ENCODE peak calls at places on chromosomes 7 and 10, in nine cellular contexts. B is left lung, Y is SK-N-SH, K is foreskin fibroblast, W is PC-3, L is AG04450, C is astrocyte of the cerebellum, Q is sigmoid colon, S is transverse colon. G is an unnamed sample.

GRCh38 chr10:119686465-119687191 is 35.4 kb downstream of the BAG3 start:
- DNase-seq in B (peak), Y (peak), K (peak), W (peak), L (peak), C (peak), Q (peak), S (peak), G (peak)

GRCh38 chr10:89773081-89773480 is 71.7 kb downstream of the KIF20B start:
- DNase-seq in B (no peak), Y (no peak), K (peak), W (no peak), L (no peak), C (no peak), Q (no peak), S (no peak), G (no peak)

GRCh38 chr7:70093496-70093895 is 495.2 kb downstream of the AUTS2 start:
- DNase-seq in B (no peak), Y (no peak), K (peak), W (no peak), L (no peak), C (peak), Q (no peak), S (no peak), G (no peak)

GRCh38 chr10:95610727-95611126 is 45.8 kb downstream of the ALDH18A1 start:
- DNase-seq in B (no peak), Y (no peak), K (no peak), W (no peak), L (no peak), C (no peak), Q (no peak), S (no peak), G (no peak)

GRCh38 chr7:75642810-75643486 is 95.8 kb downstream of the HIP1 start:
- DNase-seq in B (no peak), Y (peak), K (peak), W (peak), L (peak), C (peak), Q (no peak), S (peak), G (no peak)

GRCh38 chr7:159112136-159113011 is 32.3 kb downstream of the VIPR2 start:
- DNase-seq in B (peak), Y (no peak), K (no peak), W (no peak), L (no peak), C (no peak), Q (peak), S (no peak), G (no peak)

GRCh38 chr10:116490028-116490662 is 55.6 kb upstream of the PNLIP start:
- DNase-seq in B (no peak), Y (peak), K (peak), W (peak), L (no peak), C (no peak), Q (no peak), S (no peak), G (no peak)

GRCh38 chr10:59099536-59099935 is 76.9 kb upstream of the PHYHIPL start:
- DNase-seq in B (no peak), Y (peak), K (peak), W (no peak), L (no peak), C (no peak), Q (peak), S (no peak), G (no peak)

GRCh38 chr7:55827577-55827976 is 35.0 kb downstream of the SEPTIN14 start:
- DNase-seq in B (no peak), Y (no peak), K (no peak), W (no peak), L (no peak), C (no peak), Q (no peak), S (no peak), G (no peak)

GRCh38 chr10:63114031-63114814 is 18.9 kb upstream of the NRBF2 start:
- DNase-seq in B (no peak), Y (no peak), K (peak), W (peak), L (peak), C (peak), Q (peak), S (peak), G (peak)

GRCh38 chr7:1413936-1414639 is 45.2 kb downstream of the MICALL2 start:
- DNase-seq in B (no peak), Y (no peak), K (no peak), W (no peak), L (no peak), C (no peak), Q (no peak), S (no peak), G (no peak)

GRCh38 chr7:139739863-139740597 is 37.8 kb downstream of the HIPK2 start:
- DNase-seq in B (no peak), Y (no peak), K (no peak), W (peak), L (no peak), C (no peak), Q (no peak), S (peak), G (no peak)

GRCh38 chr7:572668-573495 is 53.2 kb upstream of the PDGFA start:
- DNase-seq in B (peak), Y (no peak), K (no peak), W (no peak), L (no peak), C (no peak), Q (no peak), S (no peak), G (no peak)

GRCh38 chr7:132964886-132965285 is 117.0 kb downstream of the CHCHD3 start:
- DNase-seq in B (no peak), Y (no peak), K (no peak), W (no peak), L (no peak), C (no peak), Q (no peak), S (no peak), G (no peak)

GRCh38 chr10:94035982-94036663 is 42.4 kb downstream of the PLCE1 start:
- DNase-seq in B (no peak), Y (no peak), K (no peak), W (no peak), L (no peak), C (no peak), Q (no peak), S (no peak), G (no peak)

GRCh38 chr10:2920638-2921037 is 146.7 kb upstream of the PFKP start:
- DNase-seq in B (no peak), Y (no peak), K (no peak), W (no peak), L (no peak), C (no peak), Q (no peak), S (no peak), G (no peak)

GRCh38 chr10:102342958-102343357 is 52.5 kb upstream of the NFKB2 start:
- DNase-seq in B (no peak), Y (no peak), K (peak), W (peak), L (peak), C (peak), Q (no peak), S (no peak), G (peak)

GRCh38 chr10:26743091-26743490 is 45.6 kb downstream of the PDSS1 start:
- DNase-seq in B (no peak), Y (no peak), K (peak), W (no peak), L (no peak), C (no peak), Q (no peak), S (no peak), G (no peak)

GRCh38 chr7:99235925-99236324 is 28.0 kb upstream of the KPNA7 start:
- DNase-seq in B (no peak), Y (no peak), K (no peak), W (no peak), L (no peak), C (no peak), Q (no peak), S (no peak), G (no peak)

GRCh38 chr10:36943534-36943933 is 181.9 kb upstream of the ANKRD30A start:
- DNase-seq in B (no peak), Y (no peak), K (no peak), W (no peak), L (no peak), C (no peak), Q (no peak), S (no peak), G (no peak)

GRCh38 chr7:118803-119376 is 73.5 kb upstream of the FAM20C start:
- DNase-seq in B (no peak), Y (no peak), K (no peak), W (no peak), L (no peak), C (no peak), Q (peak), S (no peak), G (no peak)

GRCh38 chr10:74932648-74933047 is 106.2 kb downstream of the KAT6B start:
- DNase-seq in B (no peak), Y (no peak), K (peak), W (peak), L (no peak), C (no peak), Q (peak), S (peak), G (no peak)

GRCh38 chr7:104225441-104225840 is 17.6 kb upstream of the ORC5 start:
- DNase-seq in B (no peak), Y (no peak), K (no peak), W (no peak), L (no peak), C (no peak), Q (no peak), S (no peak), G (no peak)

GRCh38 chr10:123380491-123381085 is 226.4 kb downstream of the BUB3 start:
- DNase-seq in B (no peak), Y (peak), K (no peak), W (peak), L (no peak), C (no peak), Q (no peak), S (no peak), G (no peak)

GRCh38 chr7:70097639-70098038 is 499.4 kb downstream of the AUTS2 start:
- DNase-seq in B (no peak), Y (no peak), K (no peak), W (no peak), L (no peak), C (no peak), Q (no peak), S (no peak), G (no peak)

GRCh38 chr7:75961194-75961593 is 33.2 kb downstream of the TMEM120A start:
- DNase-seq in B (peak), Y (peak), K (no peak), W (no peak), L (no peak), C (no peak), Q (no peak), S (no peak), G (no peak)

GRCh38 chr7:140639366-140640053 is 1.1 kb downstream of the DENND2A start:
- DNase-seq in B (no peak), Y (peak), K (peak), W (peak), L (peak), C (no peak), Q (peak), S (no peak), G (peak)

GRCh38 chr7:151202836-151203235 is 7.5 kb downstream of the H2BK1 start:
- DNase-seq in B (no peak), Y (no peak), K (no peak), W (no peak), L (no peak), C (no peak), Q (no peak), S (no peak), G (no peak)

GRCh38 chr7:36119005-36119711 is 33.9 kb upstream of the EEPD1 start:
- DNase-seq in B (no peak), Y (no peak), K (peak), W (peak), L (peak), C (peak), Q (no peak), S (peak), G (peak)

GRCh38 chr10:68871731-68872342 is 29.3 kb upstream of the DDX50 start:
- DNase-seq in B (no peak), Y (peak), K (peak), W (peak), L (peak), C (peak), Q (no peak), S (no peak), G (peak)

GRCh38 chr10:110471566-110472139 is 26.1 kb upstream of the DUSP5 start:
- DNase-seq in B (no peak), Y (no peak), K (peak), W (no peak), L (peak), C (no peak), Q (no peak), S (no peak), G (no peak)

GRCh38 chr10:128633864-128634541 is 507.8 kb upstream of the MKI67 start:
- DNase-seq in B (no peak), Y (no peak), K (no peak), W (no peak), L (no peak), C (peak), Q (no peak), S (peak), G (no peak)
- TF ChIP-seq CTCF in B (no peak), Y (no peak), K (no peak), W (peak), L (no peak), C (peak), Q (no peak), S (peak), G (no peak)

GRCh38 chr10:77249901-77250459 is 387.6 kb downstream of the KCNMA1 start:
- DNase-seq in B (no peak), Y (no peak), K (no peak), W (no peak), L (no peak), C (no peak), Q (no peak), S (no peak), G (no peak)

GRCh38 chr10:77245953-77246352 is 391.7 kb downstream of the KCNMA1 start:
- DNase-seq in B (no peak), Y (no peak), K (peak), W (no peak), L (no peak), C (no peak), Q (no peak), S (no peak), G (no peak)

GRCh38 chr10:77251297-77252013 is 386.2 kb downstream of the KCNMA1 start:
- DNase-seq in B (no peak), Y (peak), K (peak), W (peak), L (no peak), C (no peak), Q (no peak), S (no peak), G (no peak)

GRCh38 chr10:77247076-77247561 is 390.5 kb downstream of the KCNMA1 start:
- DNase-seq in B (no peak), Y (no peak), K (peak), W (peak), L (no peak), C (peak), Q (no peak), S (no peak), G (no peak)

GRCh38 chr10:77248104-77248503 is 389.5 kb downstream of the KCNMA1 start:
- DNase-seq in B (no peak), Y (no peak), K (no peak), W (no peak), L (no peak), C (no peak), Q (no peak), S (no peak), G (no peak)
- H3K4me3 ChIP-seq in B (no peak), Y (no peak), K (no peak), W (no peak), L (no peak), C (no peak), Q (no peak), S (no peak), G (no peak)

DNA sequence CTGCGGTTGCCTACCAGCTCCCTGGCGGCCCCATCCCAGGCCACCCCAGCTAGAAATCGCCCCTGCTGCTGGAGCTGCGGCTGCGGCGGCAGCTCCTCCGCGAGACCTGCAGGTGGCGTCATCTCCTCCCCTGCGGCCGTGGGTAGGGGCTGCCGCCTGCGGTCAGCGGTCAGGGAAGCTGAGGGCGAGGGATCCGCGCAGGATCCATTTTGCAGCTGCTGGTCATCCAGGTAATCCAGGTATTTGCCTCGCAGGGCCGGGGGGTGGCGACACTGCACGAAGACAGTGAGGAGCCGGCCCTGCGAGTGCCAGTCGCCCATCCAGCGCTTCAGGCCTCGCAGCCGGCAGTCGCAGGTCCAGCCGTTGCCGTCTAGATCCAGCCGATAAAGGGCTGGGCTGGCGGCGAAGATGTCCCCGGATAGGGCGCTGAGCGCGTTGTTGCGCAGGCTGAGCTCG is 1.5 kb downstream of the TRIL start:
- DNase-seq in B (peak), Y (peak), K (peak), W (peak), L (no peak), C (no peak), Q (peak), S (peak), G (no peak)
- TF ChIP-seq CTCF in B (peak), Y (peak), K (peak), W (peak), L (peak), C (peak), Q (peak), S (peak), G (peak)

GRCh38 chr7:2518101-2518500 is 1.5 kb upstream of the LFNG start:
- DNase-seq in B (no peak), Y (no peak), K (no peak), W (no peak), L (no peak), C (no peak), Q (no peak), S (peak), G (no peak)
- H3K4me3 ChIP-seq in B (no peak), Y (no peak), K (no peak), W (no peak), L (peak), C (no peak), Q (no peak), S (no peak), G (no peak)

GRCh38 chr10:132507467-132507955 is 30.1 kb upstream of the INPP5A start:
- DNase-seq in B (peak), Y (peak), K (no peak), W (no peak), L (no peak), C (no peak), Q (peak), S (no peak), G (no peak)
- TF ChIP-seq CTCF in B (no peak), Y (no peak), K (no peak), W (no peak), L (no peak), C (no peak), Q (no peak), S (no peak), G (no peak)

GRCh38 chr10:117546020-117546629 is 3.6 kb downstream of the EMX2 start:
- DNase-seq in B (no peak), Y (no peak), K (no peak), W (no peak), L (no peak), C (no peak), Q (no peak), S (no peak), G (no peak)
- H3K4me3 ChIP-seq in B (no peak), Y (no peak), K (peak), W (no peak), L (no peak), C (no peak), Q (no peak), S (no peak), G (no peak)

DNA sequence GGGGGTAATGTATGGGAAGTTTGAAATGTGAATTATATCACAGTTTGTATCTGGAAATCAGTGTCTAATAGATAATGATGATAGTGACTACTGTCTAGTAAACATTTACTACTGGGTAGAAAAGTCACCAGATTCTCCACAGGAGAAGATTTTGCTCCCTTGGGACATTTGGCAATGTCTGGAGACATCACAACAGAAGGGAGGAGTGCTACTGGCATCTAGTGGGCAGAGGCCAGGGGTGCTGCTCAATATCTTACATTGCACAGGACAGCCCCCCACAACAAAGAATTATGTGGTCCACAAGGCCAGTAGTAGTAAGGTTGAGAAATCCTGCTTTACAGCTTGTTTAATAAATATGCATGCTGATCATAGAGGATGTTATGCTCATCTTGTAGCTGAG is 92.3 kb upstream of the PRPS1L1 start:
- DNase-seq in B (no peak), Y (no peak), K (peak), W (peak), L (no peak), C (no peak), Q (no peak), S (no peak), G (no peak)
- TF ChIP-seq CTCF in B (no peak), Y (peak), K (peak), W (peak), L (peak), C (peak), Q (no peak), S (no peak), G (peak)

GRCh38 chr7:137898839-137899681 is 52.3 kb upstream of the DGKI start:
- DNase-seq in B (peak), Y (peak), K (peak), W (peak), L (peak), C (peak), Q (peak), S (peak), G (no peak)
- H3K4me3 ChIP-seq in B (no peak), Y (no peak), K (no peak), W (no peak), L (no peak), C (no peak), Q (no peak), S (no peak), G (no peak)

DNA sequence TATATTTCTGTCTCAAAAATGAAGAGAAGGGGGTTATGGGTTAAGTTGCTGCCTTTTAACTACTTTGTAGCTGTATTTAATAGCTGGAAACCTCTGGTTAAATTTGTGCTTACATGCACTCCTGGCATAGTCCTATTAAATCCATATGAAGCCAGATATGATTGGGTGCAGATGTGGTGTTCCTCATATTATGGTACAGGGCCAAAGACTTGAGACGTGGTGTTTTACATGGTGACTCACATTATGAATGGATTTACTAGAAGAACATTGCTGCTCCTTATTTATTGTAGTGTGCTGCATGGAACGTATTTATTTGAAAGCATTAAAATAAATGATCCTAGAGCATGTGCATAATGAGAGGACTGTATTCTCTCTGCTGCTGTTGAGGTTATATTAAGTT is 224.1 kb downstream of the SLC25A13 start:
- DNase-seq in B (no peak), Y (no peak), K (peak), W (peak), L (peak), C (no peak), Q (no peak), S (no peak), G (peak)
- TF ChIP-seq CTCF in B (no peak), Y (no peak), K (no peak), W (no peak), L (no peak), C (no peak), Q (no peak), S (no peak), G (no peak)

DNA sequence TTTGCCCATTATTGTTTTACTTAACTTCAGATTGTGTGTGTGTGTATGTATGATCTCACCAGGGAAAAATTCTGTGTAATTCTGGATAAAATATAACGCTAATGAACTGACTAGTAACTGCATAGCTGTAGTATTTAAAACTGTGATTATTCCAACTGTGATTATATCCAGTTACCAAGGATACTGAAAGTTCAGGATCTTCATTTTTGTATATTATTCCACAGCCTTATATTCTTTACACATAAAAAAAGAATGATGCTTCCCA is 2.9 kb downstream of the TWIST1 start:
- DNase-seq in B (no peak), Y (no peak), K (peak), W (peak), L (no peak), C (no peak), Q (no peak), S (no peak), G (no peak)
- H3K4me3 ChIP-seq in B (no peak), Y (peak), K (peak), W (peak), L (peak), C (peak), Q (no peak), S (no peak), G (peak)